ENCODE peak calls at places on chromosomes 6 and 20, in four cellular contexts. S, P, V and M are unnamed samples.
A peak's percentile ranks its signal among the peaks of the same experiment; 100 is the strongest.

GRCh38 chr6:32815996-32816395 is 806 bp downstream of the HLA-DOB start:
- DNase-seq in S (no peak), P (no peak), V (no peak), M (no peak)

GRCh38 chr6:14671261-14671681 is 553.7 kb downstream of the CD83 start:
- DNase-seq in S (no peak), P (peak; percentile 19), V (no peak), M (no peak)

GRCh38 chr6:14763139-14763538 is 482.7 kb upstream of the JARID2 start:
- DNase-seq in V (no peak), P (no peak), S (peak; percentile 44), M (no peak)

GRCh38 chr20:36090223-36090622 is 64.3 kb upstream of the EPB41L1 start:
- DNase-seq in V (no peak), S (no peak), P (no peak), M (no peak)

GRCh38 chr20:10927936-10928860 is 254.4 kb upstream of the JAG1 start:
- DNase-seq in S (no peak), P (no peak), V (no peak), M (no peak)

GRCh38 chr20:15196580-15197255 is 859.3 kb upstream of the FLRT3 start:
- DNase-seq in S (no peak), P (no peak), V (no peak), M (no peak)

GRCh38 chr6:154887051-154887450 is 108.1 kb upstream of the TIAM2 start:
- DNase-seq in P (no peak), V (no peak), S (no peak), M (no peak)

GRCh38 chr6:15077964-15078363 is 167.9 kb upstream of the JARID2 start:
- DNase-seq in S (no peak), V (peak; percentile 54), P (no peak), M (no peak)

GRCh38 chr20:24990810-24991252 is 1.7 kb downstream of the APMAP start:
- DNase-seq in V (no peak), S (no peak), P (no peak), M (peak; percentile 71)

GRCh38 chr6:3147914-3148757 is 9.2 kb downstream of the TUBB2A start:
- DNase-seq in S (no peak), V (no peak), P (no peak), M (no peak)

GRCh38 chr6:125819927-125820326 is 29.2 kb downstream of the NCOA7 start:
- DNase-seq in S (no peak), P (no peak), V (no peak), M (no peak)

GRCh38 chr6:125818225-125818657 is 27.5 kb downstream of the NCOA7 start:
- DNase-seq in P (no peak), S (no peak), V (no peak), M (no peak)

GRCh38 chr6:125821825-125822281 is 31.1 kb downstream of the NCOA7 start:
- DNase-seq in P (no peak), S (peak; percentile 26), V (no peak), M (peak; percentile 74)

GRCh38 chr6:125816828-125817280 is 26.1 kb downstream of the NCOA7 start:
- DNase-seq in V (no peak), S (no peak), P (no peak), M (no peak)

GRCh38 chr6:125818659-125819297 is 28.0 kb downstream of the NCOA7 start:
- DNase-seq in P (no peak), S (peak; percentile 21), V (no peak), M (no peak)
- H3K4me3 ChIP-seq in P (no peak overlapping the region), S (peak overlapping the region; percentile 2), V (no peak overlapping the region), M (no peak overlapping the region)

DNA sequence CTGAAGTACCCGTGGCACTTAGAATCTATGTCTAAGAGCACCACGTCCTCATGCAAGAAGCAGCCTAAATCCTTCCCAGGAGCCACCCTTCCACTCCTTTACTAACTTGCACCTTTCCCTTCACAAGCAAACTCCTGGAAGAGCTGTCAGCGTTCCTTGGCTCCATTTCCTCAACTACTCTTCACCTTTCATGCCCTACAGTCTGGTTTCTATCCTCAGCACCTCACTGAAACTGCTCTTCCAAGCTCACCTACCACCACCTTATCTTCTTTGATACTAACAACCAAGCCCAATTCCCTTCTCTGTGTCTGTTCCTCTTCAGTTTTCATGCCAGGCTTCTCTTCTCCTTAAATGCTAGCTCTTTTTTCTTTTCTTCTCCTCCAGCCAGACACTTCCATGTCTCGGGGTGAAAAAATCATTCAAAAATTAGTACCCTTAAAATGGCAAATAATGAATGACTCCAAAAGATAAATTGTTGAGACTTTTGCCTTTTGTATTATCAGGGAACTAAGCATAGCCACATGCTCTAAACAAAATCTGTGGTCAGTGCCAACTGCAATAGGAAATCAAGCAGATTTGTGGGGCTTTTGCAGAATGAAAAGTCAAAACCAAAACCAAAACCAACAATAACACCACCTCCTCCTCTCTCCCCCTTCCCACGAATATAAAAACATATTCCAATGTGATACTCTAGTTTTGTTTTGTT is 149.6 kb upstream of the KCNK16 start:
- DNase-seq in V (no peak), S (no peak), P (no peak), M (no peak)
- H3K4me3 ChIP-seq in V (no peak overlapping the region), S (no peak overlapping the region), P (no peak overlapping the region), M (no peak overlapping the region)

DNA sequence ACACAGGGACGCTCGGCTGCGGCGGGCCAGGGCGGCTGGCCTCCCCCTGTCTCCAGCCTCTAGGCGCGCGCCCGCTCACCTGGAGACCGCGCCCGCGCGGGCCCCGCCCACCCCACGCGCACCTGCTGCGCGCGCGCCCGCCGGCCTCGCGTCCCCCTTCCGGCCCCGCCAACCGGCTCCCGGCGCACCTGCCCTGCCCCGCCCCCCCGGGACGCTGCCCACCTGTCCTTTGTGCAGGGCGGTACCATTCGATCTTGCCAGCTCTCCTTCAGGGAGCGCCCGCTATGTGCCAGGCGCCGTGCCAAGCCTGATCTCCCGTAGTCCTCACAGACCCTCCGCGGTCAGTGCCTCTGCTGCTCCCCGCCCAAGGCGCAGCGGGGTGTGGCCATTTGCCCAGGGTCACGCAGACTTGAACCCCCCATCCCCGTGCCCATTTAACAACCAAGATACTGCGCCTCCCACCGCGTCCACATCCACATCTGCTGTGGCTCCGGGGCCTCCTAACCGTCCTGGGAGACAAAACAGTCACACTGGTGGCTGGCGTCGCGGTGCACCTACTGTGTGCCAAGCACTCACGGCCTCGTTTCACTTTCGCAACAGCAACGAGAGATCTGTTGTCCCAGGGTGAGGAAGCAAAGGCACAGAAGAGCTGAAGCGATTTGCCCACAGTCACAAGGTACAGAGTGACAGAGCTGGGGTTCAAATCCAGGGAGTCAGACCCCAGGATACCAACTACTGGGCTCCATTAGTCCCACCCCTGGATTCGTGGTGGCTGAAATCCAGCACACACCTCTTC is 48.1 kb downstream of the NOL4L start:
- DNase-seq in P (no peak), V (no peak), S (peak; percentile 89), M (no peak)
- H3K4me3 ChIP-seq in P (peak overlapping the region; percentile 40), V (peak overlapping the region; percentile 42), S (peak overlapping the region; percentile 46), M (peak overlapping the region; percentile 50)

GRCh38 chr6:12482386-12482785 is 192.2 kb downstream of the EDN1 start:
- DNase-seq in P (no peak), S (peak; percentile 16), V (no peak), M (no peak)
- H3K4me3 ChIP-seq in P (no peak overlapping the region), S (no peak overlapping the region), V (no peak overlapping the region), M (no peak overlapping the region)

GRCh38 chr20:63355781-63356295 is 5.3 kb downstream of the CHRNA4 start:
- DNase-seq in V (no peak), P (no peak), S (no peak), M (no peak)

GRCh38 chr20:63357921-63358905 is 2.9 kb downstream of the CHRNA4 start:
- DNase-seq in V (no peak), P (peak; percentile 61), S (no peak), M (peak; percentile 28)

GRCh38 chr20:63359164-63359934 is 1.8 kb downstream of the CHRNA4 start:
- DNase-seq in V (no peak), P (no peak), S (no peak), M (no peak)

GRCh38 chr20:63356511-63356910 is 4.6 kb downstream of the CHRNA4 start:
- DNase-seq in V (no peak), P (no peak), S (no peak), M (no peak)

GRCh38 chr20:63356931-63357879 is 3.9 kb downstream of the CHRNA4 start:
- DNase-seq in P (no peak), S (no peak), V (no peak), M (no peak)
- H3K4me3 ChIP-seq in P (no peak overlapping the region), S (no peak overlapping the region), V (no peak overlapping the region), M (no peak overlapping the region)